ENCODE peak calls at places on chromosomes 11 and 22, in seven cellular contexts. One of them, this sample, is unnamed.
A peak's percentile ranks its signal among the peaks of the same experiment; 100 is the strongest.

GRCh38 chr11:96124155-96124554 is 200.2 kb upstream of the MTMR2 start:
- DNase-seq in endothelial cell: no peak
- DNase-seq in H4: no peak
- DNase-seq in neural crest cell: no peak
- DNase-seq in EL: no peak
- DNase-seq in NAMALWA: no peak
- DNase-seq in suprapubic skin: no peak
- DNase-seq in this sample: no peak

GRCh38 chr11:128731041-128731663 is 37.3 kb downstream of the FLI1 start:
- DNase-seq in endothelial cell: no peak
- DNase-seq in H4: no peak
- DNase-seq in neural crest cell: no peak
- DNase-seq in EL: no peak
- DNase-seq in NAMALWA: peak; percentile 49
- DNase-seq in suprapubic skin: no peak
- DNase-seq in this sample: no peak

GRCh38 chr11:103863497-103863896 is 172.9 kb upstream of the DDI1 start:
- DNase-seq in endothelial cell: no peak
- DNase-seq in H4: no peak
- DNase-seq in neural crest cell: no peak
- DNase-seq in EL: peak; percentile 53
- DNase-seq in NAMALWA: no peak
- DNase-seq in suprapubic skin: no peak
- DNase-seq in this sample: no peak

GRCh38 chr11:68990995-68991780 is 10.4 kb upstream of the MRGPRD start:
- DNase-seq in endothelial cell: no peak
- DNase-seq in H4: no peak
- DNase-seq in neural crest cell: no peak
- DNase-seq in EL: no peak
- DNase-seq in NAMALWA: no peak
- DNase-seq in suprapubic skin: peak; percentile 54
- DNase-seq in this sample: no peak

GRCh38 chr11:94473177-94473799 is 20.4 kb downstream of the MRE11 start:
- DNase-seq in endothelial cell: no peak
- DNase-seq in H4: no peak
- DNase-seq in neural crest cell: no peak
- DNase-seq in EL: no peak
- DNase-seq in NAMALWA: peak; percentile 13
- DNase-seq in suprapubic skin: no peak
- DNase-seq in this sample: no peak

GRCh38 chr11:66479741-66480115 is 506 bp upstream of the DPP3 start:
- DNase-seq in endothelial cell: no peak
- DNase-seq in H4: no peak
- DNase-seq in neural crest cell: no peak
- DNase-seq in EL: no peak
- DNase-seq in NAMALWA: no peak
- DNase-seq in suprapubic skin: no peak
- DNase-seq in this sample: peak; percentile 100

GRCh38 chr11:1933416-1934325 is 13.5 kb upstream of the MRPL23 start:
- DNase-seq in endothelial cell: no peak
- DNase-seq in H4: no peak
- DNase-seq in neural crest cell: no peak
- DNase-seq in EL: no peak
- DNase-seq in NAMALWA: no peak
- DNase-seq in suprapubic skin: peak; percentile 51
- DNase-seq in this sample: no peak

GRCh38 chr22:39746600-39747262 is 146.8 kb downstream of the ENTHD1 start:
- DNase-seq in endothelial cell: no peak
- DNase-seq in H4: no peak
- DNase-seq in neural crest cell: no peak
- DNase-seq in EL: no peak
- DNase-seq in NAMALWA: no peak
- DNase-seq in suprapubic skin: no peak
- DNase-seq in this sample: no peak

GRCh38 chr11:2521081-2521480 is 76.3 kb downstream of the KCNQ1 start:
- DNase-seq in endothelial cell: peak; percentile 1
- DNase-seq in H4: no peak
- DNase-seq in neural crest cell: no peak
- DNase-seq in EL: no peak
- DNase-seq in NAMALWA: no peak
- DNase-seq in suprapubic skin: peak; percentile 46
- DNase-seq in this sample: no peak

GRCh38 chr11:129658558-129658882 is 157.1 kb upstream of the TMEM45B start:
- DNase-seq in endothelial cell: no peak
- DNase-seq in H4: no peak
- DNase-seq in neural crest cell: no peak
- DNase-seq in EL: no peak
- DNase-seq in NAMALWA: no peak
- DNase-seq in suprapubic skin: no peak
- DNase-seq in this sample: no peak

GRCh38 chr22:33650244-33650643 is 270.0 kb downstream of the LARGE1 start:
- DNase-seq in endothelial cell: no peak
- DNase-seq in H4: no peak
- DNase-seq in neural crest cell: no peak
- DNase-seq in EL: no peak
- DNase-seq in NAMALWA: no peak
- DNase-seq in suprapubic skin: no peak
- DNase-seq in this sample: no peak

GRCh38 chr11:19378814-19379213 is 138.1 kb upstream of the E2F8 start:
- DNase-seq in endothelial cell: no peak
- DNase-seq in H4: no peak
- DNase-seq in neural crest cell: no peak
- DNase-seq in EL: no peak
- DNase-seq in NAMALWA: no peak
- DNase-seq in suprapubic skin: no peak
- DNase-seq in this sample: no peak

GRCh38 chr11:102309621-102310541 is 7.4 kb upstream of the BIRC3 start:
- DNase-seq in endothelial cell: no peak
- DNase-seq in H4: no peak
- DNase-seq in neural crest cell: no peak
- DNase-seq in EL: no peak
- DNase-seq in NAMALWA: no peak
- DNase-seq in suprapubic skin: no peak
- DNase-seq in this sample: no peak

GRCh38 chr11:23688835-23689234 is 808.0 kb upstream of the LUZP2 start:
- DNase-seq in endothelial cell: no peak
- DNase-seq in H4: no peak
- DNase-seq in neural crest cell: no peak
- DNase-seq in EL: peak; percentile 73
- DNase-seq in NAMALWA: no peak
- DNase-seq in suprapubic skin: no peak
- DNase-seq in this sample: no peak

GRCh38 chr11:75801362-75802021 is 13.5 kb upstream of the UVRAG start:
- DNase-seq in endothelial cell: no peak
- DNase-seq in H4: no peak
- DNase-seq in neural crest cell: no peak
- DNase-seq in EL: no peak
- DNase-seq in NAMALWA: no peak
- DNase-seq in suprapubic skin: peak; percentile 58
- DNase-seq in this sample: no peak

GRCh38 chr22:43011079-43011478 is 3.9 kb downstream of the PACSIN2 start:
- DNase-seq in endothelial cell: no peak
- DNase-seq in H4: no peak
- DNase-seq in neural crest cell: no peak
- DNase-seq in EL: no peak
- DNase-seq in NAMALWA: no peak
- DNase-seq in suprapubic skin: no peak
- DNase-seq in this sample: no peak

This sample was measured in HuH-7.5.